ENCODE peak calls at places on chromosomes 13 and 19, in ten cellular contexts. E is CD14-positive monocyte; D is HL-60; U is thoracic aorta; F is omental fat pad; A is CD4-positive, alpha-beta T cell; I is CD8-positive, alpha-beta T cell; R is adrenal gland; M is bronchial epithelial cell; P is body of pancreas. T is an unnamed sample.

GRCh38 chr13:104043184-104043583 is 977.0 kb upstream of the SLC10A2 start:
- DNase-seq in E (no peak), D (no peak), U (no peak), F (no peak), A (no peak), I (no peak), R (no peak), M (peak), P (no peak), T (no peak)

GRCh38 chr13:37011002-37011401 is 10.4 kb downstream of the EXOSC8 start:
- DNase-seq in E (no peak), D (no peak), U (no peak), F (no peak), A (no peak), I (no peak), R (no peak), M (no peak), P (no peak), T (no peak)

GRCh38 chr19:6604906-6605305 is 14.0 kb upstream of the CD70 start:
- DNase-seq in E (no peak), D (no peak), U (no peak), F (no peak), A (no peak), I (no peak), R (no peak), M (no peak), P (no peak), T (no peak)

GRCh38 chr19:1268392-1269064 is 604 bp upstream of the CIRBP start:
- DNase-seq in E (no peak), D (no peak), U (no peak), F (no peak), A (no peak), I (no peak), R (peak), M (no peak), P (no peak), T (no peak)

GRCh38 chr13:44382635-44383145 is 9.1 kb downstream of the SERP2 start:
- DNase-seq in E (no peak), D (no peak), U (no peak), F (no peak), A (no peak), I (no peak), R (no peak), M (no peak), P (peak), T (no peak)

GRCh38 chr19:19575411-19575810 is 37.3 kb downstream of the CILP2 start:
- DNase-seq in E (no peak), D (no peak), U (no peak), F (no peak), A (no peak), I (no peak), R (no peak), M (no peak), P (no peak), T (no peak)

GRCh38 chr19:54178581-54179261 is 5.8 kb upstream of the TMC4 start:
- DNase-seq in E (no peak), D (no peak), U (no peak), F (no peak), A (no peak), I (no peak), R (no peak), M (no peak), P (peak), T (no peak)

GRCh38 chr13:49540552-49540951 is 44.8 kb downstream of the PHF11 start:
- DNase-seq in E (no peak), D (peak), U (no peak), F (peak), A (no peak), I (no peak), R (no peak), M (no peak), P (no peak), T (no peak)

GRCh38 chr13:87123987-87124784 is 547.0 kb upstream of the SLITRK5 start:
- DNase-seq in E (no peak), D (no peak), U (no peak), F (no peak), A (no peak), I (no peak), R (no peak), M (peak), P (peak), T (no peak)

GRCh38 chr13:71866173-71867091 is 572 bp downstream of the DACH1 start:
- DNase-seq in E (no peak), D (peak), U (no peak), F (no peak), A (no peak), I (peak), R (peak), M (no peak), P (peak), T (peak)

GRCh38 chr19:5484398-5485285 is 29.4 kb downstream of the ZNRF4 start:
- DNase-seq in E (no peak), D (no peak), U (no peak), F (no peak), A (no peak), I (no peak), R (no peak), M (no peak), P (peak), T (no peak)

GRCh38 chr19:57435062-57435978 is at the start of gene ZNF749:
- DNase-seq in E (peak), D (peak), U (peak), F (peak), A (peak), I (peak), R (peak), M (peak), P (peak), T (peak)

GRCh38 chr19:55653651-55654322 is 1.0 kb upstream of the U2AF2 start:
- DNase-seq in E (peak), D (peak), U (peak), F (peak), A (peak), I (peak), R (peak), M (peak), P (peak), T (peak)

GRCh38 chr19:15028490-15028889 is 20.8 kb upstream of the CASP14 start:
- DNase-seq in E (no peak), D (no peak), U (no peak), F (no peak), A (no peak), I (no peak), R (no peak), M (no peak), P (no peak), T (no peak)

GRCh38 chr13:99983401-99984133 is 2.0 kb downstream of the ZIC2 start:
- DNase-seq in E (no peak), D (no peak), U (no peak), F (no peak), A (no peak), I (no peak), R (no peak), M (no peak), P (no peak), T (peak)

GRCh38 chr13:39263033-39263432 is 224.8 kb downstream of the NHLRC3 start:
- DNase-seq in E (no peak), D (peak), U (no peak), F (peak), A (no peak), I (no peak), R (peak), M (peak), P (peak), T (peak)

GRCh38 chr19:13588953-13589833 is 82.9 kb upstream of the CACNA1A start:
- DNase-seq in E (peak), D (peak), U (no peak), F (peak), A (peak), I (peak), R (peak), M (peak), P (peak), T (peak)

GRCh38 chr13:30510811-30511371 is 45.2 kb upstream of the HMGB1 start:
- DNase-seq in E (no peak), D (no peak), U (no peak), F (no peak), A (no peak), I (no peak), R (no peak), M (peak), P (no peak), T (no peak)

GRCh38 chr13:94968040-94968756 is 255.9 kb upstream of the SOX21 start:
- DNase-seq in E (no peak), D (no peak), U (no peak), F (no peak), A (no peak), I (no peak), R (no peak), M (peak), P (no peak), T (peak)

GRCh38 chr13:97004886-97005285 is 10.6 kb upstream of the OXGR1 start:
- DNase-seq in E (no peak), D (no peak), U (no peak), F (no peak), A (no peak), I (no peak), R (no peak), M (no peak), P (no peak), T (no peak)

GRCh38 chr13:107348931-107349330 is 781.0 kb upstream of the ARGLU1 start:
- DNase-seq in E (no peak), D (no peak), U (no peak), F (no peak), A (no peak), I (no peak), R (no peak), M (peak), P (no peak), T (no peak)

GRCh38 chr13:48400820-48401219 is 12.1 kb downstream of the LPAR6 start:
- DNase-seq in E (no peak), D (no peak), U (no peak), F (no peak), A (no peak), I (no peak), R (no peak), M (peak), P (no peak), T (no peak)

GRCh38 chr19:46289724-46290619 is 6.9 kb upstream of the HIF3A start:
- DNase-seq in E (no peak), D (no peak), U (no peak), F (no peak), A (no peak), I (no peak), R (no peak), M (no peak), P (no peak), T (no peak)

GRCh38 chr19:21463449-21464105 is 41.8 kb upstream of the ZNF429 start:
- DNase-seq in E (no peak), D (no peak), U (no peak), F (no peak), A (no peak), I (peak), R (peak), M (no peak), P (peak), T (peak)

GRCh38 chr13:43054803-43055802 is 31.7 kb downstream of the DNAJC15 start:
- DNase-seq in E (no peak), D (no peak), U (no peak), F (no peak), A (no peak), I (peak), R (peak), M (peak), P (no peak), T (peak)

GRCh38 chr13:98285317-98285716 is 108.2 kb upstream of the RNF113B start:
- DNase-seq in E (no peak), D (no peak), U (no peak), F (no peak), A (no peak), I (no peak), R (no peak), M (no peak), P (no peak), T (no peak)

GRCh38 chr13:78972561-78972960 is 313.6 kb upstream of the OBI1 start:
- DNase-seq in E (no peak), D (no peak), U (no peak), F (no peak), A (no peak), I (no peak), R (no peak), M (no peak), P (no peak), T (no peak)

GRCh38 chr19:28881616-28882015 is 331.3 kb downstream of the UQCRFS1 start:
- DNase-seq in E (no peak), D (no peak), U (no peak), F (no peak), A (no peak), I (no peak), R (no peak), M (no peak), P (no peak), T (no peak)

GRCh38 chr13:98880673-98881072 is 97.2 kb downstream of the DOCK9 start:
- DNase-seq in E (no peak), D (no peak), U (no peak), F (no peak), A (no peak), I (no peak), R (no peak), M (no peak), P (no peak), T (no peak)

GRCh38 chr19:13017306-13018036 is 22.2 kb downstream of the NFIX start:
- DNase-seq in E (no peak), D (no peak), U (no peak), F (no peak), A (no peak), I (no peak), R (no peak), M (no peak), P (no peak), T (no peak)

GRCh38 chr19:15437355-15438123 is 12.2 kb downstream of the WIZ start:
- DNase-seq in E (no peak), D (no peak), U (no peak), F (no peak), A (no peak), I (no peak), R (no peak), M (no peak), P (no peak), T (no peak)

DNA sequence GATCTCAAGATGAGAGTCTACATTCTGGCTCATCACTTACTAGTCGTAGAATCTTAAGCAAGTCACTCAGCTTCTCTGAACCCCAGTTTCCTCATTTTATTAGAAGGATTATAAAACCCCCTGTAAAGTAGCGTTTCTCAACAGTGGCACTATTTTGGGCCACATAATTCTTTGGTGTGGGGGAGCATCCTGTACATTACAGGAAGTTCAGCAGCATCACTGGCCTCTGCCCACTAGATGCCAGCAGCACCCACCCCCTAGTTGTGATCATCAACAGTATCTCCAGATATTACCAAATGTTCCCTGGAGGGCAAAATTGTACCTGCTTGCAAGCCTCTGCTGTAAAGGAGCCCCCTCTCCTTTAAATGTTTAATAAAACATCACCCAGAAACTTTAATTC is 22.6 kb downstream of the STARD13 start:
- DNase-seq in E (no peak), D (peak), U (no peak), F (no peak), A (no peak), I (no peak), R (no peak), M (no peak), P (no peak), T (no peak)
- TF ChIP-seq CTCF in E (peak), D (peak), U (no peak), F (no peak), A (no peak), I (no peak), R (no peak), M (no peak), P (no peak), T (no peak)

GRCh38 chr19:42424712-42425131 is 2.5 kb downstream of the LIPE start:
- DNase-seq in E (no peak), D (no peak), U (no peak), F (no peak), A (no peak), I (no peak), R (peak), M (no peak), P (no peak), T (no peak)
- TF ChIP-seq CTCF in E (no peak), D (no peak), U (no peak), F (no peak), A (no peak), I (no peak), R (peak), M (no peak), P (no peak), T (no peak)

DNA sequence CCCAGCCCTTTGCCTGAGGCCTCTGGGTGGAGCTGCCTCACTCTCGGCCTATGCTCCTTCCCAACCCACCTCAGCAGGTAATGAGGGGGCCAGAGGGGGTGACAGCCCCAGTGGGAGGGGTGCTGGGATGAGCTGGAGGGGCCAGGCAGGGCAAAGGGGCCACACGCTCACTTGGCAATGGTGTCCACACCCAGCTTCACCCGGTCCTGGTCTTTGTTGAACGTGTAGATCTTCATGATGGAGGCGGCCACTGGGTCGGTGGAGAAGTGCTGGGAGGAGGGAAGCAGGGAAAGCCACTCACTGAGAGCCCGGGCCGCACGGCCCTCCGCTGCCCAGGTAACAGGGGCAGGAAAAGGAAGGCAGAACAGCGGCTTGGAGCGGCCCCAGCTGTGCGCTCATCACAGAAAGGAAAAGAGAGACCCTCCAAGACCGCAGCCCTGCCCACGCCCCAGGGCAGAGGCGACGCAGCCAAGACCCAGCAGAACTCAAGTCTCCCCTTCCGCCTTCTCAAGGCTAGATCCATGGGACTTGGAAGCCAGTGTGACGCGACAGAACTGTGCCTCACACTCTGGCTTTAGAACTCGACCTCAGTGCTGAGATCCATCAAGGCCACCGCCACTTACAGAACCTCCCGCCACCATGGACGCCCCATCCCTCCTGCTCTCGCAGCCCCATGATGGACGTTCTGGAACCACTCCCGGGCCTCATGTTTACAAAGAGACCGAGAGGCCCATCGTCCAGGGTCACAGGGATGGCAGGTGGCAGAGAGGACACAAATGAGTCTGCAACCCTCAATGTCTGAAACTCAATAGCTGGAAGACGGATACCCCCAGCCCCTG is 9.2 kb downstream of the UBXN6 start:
- DNase-seq in E (no peak), D (no peak), U (no peak), F (no peak), A (no peak), I (no peak), R (peak), M (no peak), P (peak), T (no peak)
- TF ChIP-seq CTCF in E (no peak), D (no peak), U (no peak), F (no peak), A (no peak), I (no peak), R (no peak), M (no peak), P (no peak), T (no peak)

DNA sequence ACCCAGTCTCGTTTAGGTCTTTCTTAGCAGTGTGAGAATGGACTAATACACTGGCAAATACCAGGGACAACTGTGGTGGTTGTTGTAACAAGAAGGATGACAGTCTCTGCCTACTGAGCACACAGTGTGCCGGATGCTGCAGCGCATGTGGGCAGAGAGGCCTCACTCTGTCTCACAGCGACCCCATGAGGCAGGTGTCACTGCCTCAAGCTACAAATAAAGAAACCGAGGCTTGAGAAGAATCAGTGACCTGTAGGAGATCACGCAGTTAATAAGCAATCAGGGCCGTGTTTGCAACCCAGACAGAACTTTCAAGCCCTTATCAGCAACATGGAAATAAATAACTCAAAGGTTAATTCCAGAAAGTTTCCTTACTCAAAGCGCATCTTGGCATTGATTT is 40.5 kb upstream of the GAS6 start:
- DNase-seq in E (no peak), D (no peak), U (no peak), F (peak), A (peak), I (peak), R (no peak), M (peak), P (peak), T (peak)
- TF ChIP-seq CTCF in E (no peak), D (no peak), U (peak), F (no peak), A (no peak), I (no peak), R (peak), M (peak), P (peak), T (peak)

DNA sequence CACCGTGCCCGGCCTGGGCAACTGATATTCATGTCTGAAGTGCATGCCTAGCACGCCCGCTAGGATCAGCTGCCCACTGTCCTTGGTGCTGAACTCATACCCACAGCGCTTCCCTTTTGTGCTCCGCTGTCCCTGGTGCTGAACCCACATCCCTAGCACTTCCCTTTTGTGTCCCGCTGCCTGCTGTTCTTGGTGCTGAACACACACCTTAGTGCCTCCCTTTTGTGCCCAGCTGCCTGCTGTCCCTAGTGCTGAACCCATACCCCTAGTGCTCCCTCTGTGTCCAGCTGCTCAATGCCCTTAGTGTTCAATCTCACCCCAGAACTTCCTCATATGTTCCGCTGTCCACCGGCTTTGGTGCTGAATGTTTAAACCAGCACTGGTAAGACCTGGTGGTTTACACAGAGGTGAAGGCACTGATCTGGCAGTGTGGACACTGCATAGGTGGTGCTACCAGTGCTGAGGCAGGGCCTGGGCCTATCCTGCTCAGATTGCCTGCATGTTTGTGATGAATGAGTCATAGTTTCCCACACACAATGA is 26.3 kb upstream of the SIGLEC11 start:
- DNase-seq in E (peak), D (peak), U (peak), F (peak), A (peak), I (peak), R (peak), M (peak), P (peak), T (peak)
- TF ChIP-seq CTCF in E (no peak), D (no peak), U (no peak), F (no peak), A (no peak), I (no peak), R (peak), M (peak), P (no peak), T (no peak)

T was measured in endothelial cell.